ENCODE peak calls at places on chromosomes 3 and 15, in six cellular contexts. U is IMR-90, Q is HCEC 1CT, K is KBM-7, S is GM04503, D is HEK293T. M is an unnamed sample.

GRCh38 chr3:126370606-126371005 is 13.4 kb upstream of the KLF15 start:
- DNase-seq in D (no peak), U (no peak), Q (no peak), S (no peak), K (no peak), M (no peak)

GRCh38 chr3:71978150-71978721 is 193.3 kb upstream of the PROK2 start:
- DNase-seq in U (no peak), Q (no peak), D (no peak), S (no peak), K (no peak), M (no peak)

GRCh38 chr3:194785315-194785714 is 99.6 kb downstream of the FAM43A start:
- DNase-seq in K (no peak), Q (no peak), S (no peak), D (no peak), U (no peak), M (no peak)

GRCh38 chr3:197309528-197310361 is 11.3 kb upstream of the DLG1 start:
- DNase-seq in S (peak), Q (peak), D (no peak), K (peak), U (peak), M (peak)

GRCh38 chr3:141399979-141400971 is 32.0 kb downstream of the ZBTB38 start:
- DNase-seq in U (no peak), S (no peak), D (no peak), Q (peak), K (no peak), M (peak)

GRCh38 chr3:196643201-196643749 is 3.8 kb downstream of the NRROS start:
- DNase-seq in Q (no peak), S (no peak), U (no peak), D (no peak), K (peak), M (no peak)

GRCh38 chr3:67461667-67462142 is 192.7 kb downstream of the SUCLG2 start:
- DNase-seq in U (peak), Q (peak), S (peak), D (no peak), K (no peak), M (no peak)

GRCh38 chr15:80615783-80616391 is 79.2 kb upstream of the ABHD17C start:
- DNase-seq in D (no peak), S (peak), U (peak), K (peak), Q (peak), M (peak)

GRCh38 chr3:30628188-30628930 is 22.0 kb downstream of the TGFBR2 start:
- DNase-seq in D (no peak), K (no peak), Q (no peak), U (no peak), S (no peak), M (no peak)

GRCh38 chr15:91524534-91524933 is 329.0 kb upstream of the SLCO3A1 start:
- DNase-seq in U (no peak), S (no peak), Q (no peak), D (no peak), K (no peak), M (no peak)

GRCh38 chr3:22377421-22377820 is 626.4 kb upstream of the ZNF385D start:
- DNase-seq in Q (no peak), D (no peak), S (peak), K (no peak), U (no peak), M (peak)

GRCh38 chr15:28983432-28984311 is 97.9 kb downstream of the APBA2 start:
- DNase-seq in K (no peak), D (no peak), S (no peak), U (no peak), Q (no peak), M (no peak)

GRCh38 chr15:100183921-100184480 is 157.8 kb downstream of the ADAMTS17 start:
- DNase-seq in D (no peak), K (no peak), S (no peak), Q (no peak), U (no peak), M (no peak)

GRCh38 chr3:188824596-188824995 is 347.2 kb upstream of the TPRG1 start:
- DNase-seq in U (no peak), S (no peak), K (no peak), D (no peak), Q (no peak), M (no peak)

GRCh38 chr15:87369269-87369668 is 887.3 kb downstream of the NTRK3 start:
- DNase-seq in U (peak), S (peak), K (no peak), D (no peak), Q (peak), M (peak)

GRCh38 chr3:50155491-50155878 is 361 bp downstream of the SEMA3F start:
- DNase-seq in Q (no peak), D (no peak), U (no peak), S (no peak), K (no peak), M (no peak)

GRCh38 chr3:27720899-27721716 is 1.0 kb downstream of the EOMES start:
- DNase-seq in D (peak), U (no peak), Q (no peak), S (no peak), K (peak), M (peak)

M was measured in MCF 10A.